ENCODE peak calls at places on chromosomes 3 and 15, in four cellular contexts. One of them, this sample, is unnamed.

GRCh38 chr3:26625187-26625586 is 2.6 kb downstream of the LRRC3B start:
- DNase-seq in uterus: no peak
- DNase-seq in SIG-M5: no peak
- DNase-seq in naive thymus-derived CD4-positive, alpha-beta T cell: no peak
- DNase-seq in this sample: peak

GRCh38 chr15:31403606-31404005 is 77.0 kb downstream of the KLF13 start:
- DNase-seq in uterus: no peak
- DNase-seq in SIG-M5: no peak
- DNase-seq in naive thymus-derived CD4-positive, alpha-beta T cell: no peak
- DNase-seq in this sample: no peak

GRCh38 chr3:155743616-155744015 is 1.3 kb downstream of the PLCH1 start:
- DNase-seq in uterus: no peak
- DNase-seq in SIG-M5: no peak
- DNase-seq in naive thymus-derived CD4-positive, alpha-beta T cell: no peak
- DNase-seq in this sample: no peak

GRCh38 chr3:10242182-10243065 is 5.8 kb upstream of the TATDN2 start:
- DNase-seq in uterus: no peak
- DNase-seq in SIG-M5: peak
- DNase-seq in naive thymus-derived CD4-positive, alpha-beta T cell: peak
- DNase-seq in this sample: no peak

GRCh38 chr3:98737301-98737700 is 25.8 kb upstream of the ST3GAL6 start:
- DNase-seq in uterus: no peak
- DNase-seq in SIG-M5: no peak
- DNase-seq in naive thymus-derived CD4-positive, alpha-beta T cell: no peak
- DNase-seq in this sample: no peak

GRCh38 chr3:129383292-129383860 is 45.1 kb downstream of the EFCAB12 start:
- DNase-seq in uterus: peak
- DNase-seq in SIG-M5: no peak
- DNase-seq in naive thymus-derived CD4-positive, alpha-beta T cell: peak
- DNase-seq in this sample: peak

GRCh38 chr3:89340431-89340830 is 233.0 kb downstream of the EPHA3 start:
- DNase-seq in uterus: no peak
- DNase-seq in SIG-M5: no peak
- DNase-seq in naive thymus-derived CD4-positive, alpha-beta T cell: no peak
- DNase-seq in this sample: no peak

GRCh38 chr3:69116897-69117296 is 5.5 kb downstream of the LMOD3 start:
- DNase-seq in uterus: no peak
- DNase-seq in SIG-M5: no peak
- DNase-seq in naive thymus-derived CD4-positive, alpha-beta T cell: no peak
- DNase-seq in this sample: no peak

GRCh38 chr3:129688310-129688895 is 81.9 kb upstream of the PLXND1 start:
- DNase-seq in uterus: peak
- DNase-seq in SIG-M5: no peak
- DNase-seq in naive thymus-derived CD4-positive, alpha-beta T cell: no peak
- DNase-seq in this sample: peak

GRCh38 chr3:49529567-49529966 is 24.7 kb upstream of the BSN start:
- DNase-seq in uterus: no peak
- DNase-seq in SIG-M5: no peak
- DNase-seq in naive thymus-derived CD4-positive, alpha-beta T cell: no peak
- DNase-seq in this sample: no peak

GRCh38 chr3:156509209-156510174 is 45.4 kb downstream of the SSR3 start:
- DNase-seq in uterus: no peak
- DNase-seq in SIG-M5: no peak
- DNase-seq in naive thymus-derived CD4-positive, alpha-beta T cell: peak
- DNase-seq in this sample: peak

GRCh38 chr3:158103956-158104338 is 2.3 kb downstream of the SHOX2 start:
- DNase-seq in uterus: no peak
- DNase-seq in SIG-M5: no peak
- DNase-seq in naive thymus-derived CD4-positive, alpha-beta T cell: no peak
- DNase-seq in this sample: no peak

GRCh38 chr15:63079938-63080626 is 37.5 kb downstream of the TPM1 start:
- DNase-seq in uterus: no peak
- DNase-seq in SIG-M5: no peak
- DNase-seq in naive thymus-derived CD4-positive, alpha-beta T cell: no peak
- DNase-seq in this sample: no peak

GRCh38 chr3:13282986-13283876 is 136.9 kb downstream of the NUP210 start:
- DNase-seq in uterus: no peak
- DNase-seq in SIG-M5: no peak
- DNase-seq in naive thymus-derived CD4-positive, alpha-beta T cell: no peak
- DNase-seq in this sample: peak

GRCh38 chr3:48039487-48040190 is 23.4 kb upstream of the MAP4 start:
- DNase-seq in uterus: no peak
- DNase-seq in SIG-M5: no peak
- DNase-seq in naive thymus-derived CD4-positive, alpha-beta T cell: no peak
- DNase-seq in this sample: no peak

GRCh38 chr15:100898661-100899462 is 19.2 kb downstream of the ALDH1A3 start:
- DNase-seq in uterus: no peak
- DNase-seq in SIG-M5: no peak
- DNase-seq in naive thymus-derived CD4-positive, alpha-beta T cell: no peak
- DNase-seq in this sample: peak

GRCh38 chr3:67294341-67294740 is 296.2 kb downstream of the KBTBD8 start:
- DNase-seq in uterus: no peak
- DNase-seq in SIG-M5: no peak
- DNase-seq in naive thymus-derived CD4-positive, alpha-beta T cell: no peak
- DNase-seq in this sample: no peak

GRCh38 chr3:188037116-188037718 is 116.7 kb upstream of the LPP start:
- DNase-seq in uterus: peak
- DNase-seq in SIG-M5: no peak
- DNase-seq in naive thymus-derived CD4-positive, alpha-beta T cell: no peak
- DNase-seq in this sample: no peak

GRCh38 chr3:16789344-16790100 is 95.2 kb upstream of the PLCL2 start:
- DNase-seq in uterus: no peak
- DNase-seq in SIG-M5: no peak
- DNase-seq in naive thymus-derived CD4-positive, alpha-beta T cell: no peak
- DNase-seq in this sample: no peak

GRCh38 chr3:46931631-46932441 is 44.7 kb downstream of the CCDC12 start:
- DNase-seq in uterus: peak
- DNase-seq in SIG-M5: no peak
- DNase-seq in naive thymus-derived CD4-positive, alpha-beta T cell: no peak
- DNase-seq in this sample: no peak

GRCh38 chr15:73981761-73982222 is 10.3 kb downstream of the STOML1 start:
- DNase-seq in uterus: no peak
- DNase-seq in SIG-M5: no peak
- DNase-seq in naive thymus-derived CD4-positive, alpha-beta T cell: no peak
- DNase-seq in this sample: no peak

GRCh38 chr3:37957185-37957936 is 33.2 kb upstream of the VILL start:
- DNase-seq in uterus: peak
- DNase-seq in SIG-M5: no peak
- DNase-seq in naive thymus-derived CD4-positive, alpha-beta T cell: peak
- DNase-seq in this sample: no peak

GRCh38 chr3:49750056-49750455 is 26.3 kb upstream of the GMPPB start:
- DNase-seq in uterus: no peak
- DNase-seq in SIG-M5: no peak
- DNase-seq in naive thymus-derived CD4-positive, alpha-beta T cell: no peak
- DNase-seq in this sample: no peak

GRCh38 chr3:125067225-125067624 is 11.4 kb upstream of the HEG1 start:
- DNase-seq in uterus: no peak
- DNase-seq in SIG-M5: no peak
- DNase-seq in naive thymus-derived CD4-positive, alpha-beta T cell: no peak
- DNase-seq in this sample: no peak

GRCh38 chr3:132418916-132419315 is 1.6 kb downstream of the DNAJC13 start:
- DNase-seq in uterus: no peak
- DNase-seq in SIG-M5: peak
- DNase-seq in naive thymus-derived CD4-positive, alpha-beta T cell: no peak
- DNase-seq in this sample: no peak

GRCh38 chr3:10867384-10867783 is 51.4 kb downstream of the SLC6A11 start:
- DNase-seq in uterus: no peak
- DNase-seq in SIG-M5: no peak
- DNase-seq in naive thymus-derived CD4-positive, alpha-beta T cell: no peak
- DNase-seq in this sample: no peak

GRCh38 chr3:42117175-42118008 is 26.2 kb downstream of the TRAK1 start:
- DNase-seq in uterus: no peak
- DNase-seq in SIG-M5: no peak
- DNase-seq in naive thymus-derived CD4-positive, alpha-beta T cell: no peak
- DNase-seq in this sample: peak

GRCh38 chr3:24367216-24367615 is 127.4 kb downstream of the THRB start:
- DNase-seq in uterus: no peak
- DNase-seq in SIG-M5: no peak
- DNase-seq in naive thymus-derived CD4-positive, alpha-beta T cell: no peak
- DNase-seq in this sample: no peak

GRCh38 chr3:104214277-104214676 is 1152.4 kb upstream of the ALCAM start:
- DNase-seq in uterus: no peak
- DNase-seq in SIG-M5: no peak
- DNase-seq in naive thymus-derived CD4-positive, alpha-beta T cell: no peak
- DNase-seq in this sample: no peak

GRCh38 chr3:124246366-124246765 is 254.4 kb upstream of the ROPN1 start:
- DNase-seq in uterus: no peak
- DNase-seq in SIG-M5: no peak
- DNase-seq in naive thymus-derived CD4-positive, alpha-beta T cell: no peak
- DNase-seq in this sample: no peak

GRCh38 chr3:70970136-70970535 is 613.4 kb downstream of the FOXP1 start:
- DNase-seq in uterus: no peak
- DNase-seq in SIG-M5: no peak
- DNase-seq in naive thymus-derived CD4-positive, alpha-beta T cell: no peak
- DNase-seq in this sample: no peak